ENCODE peak calls at places on chromosomes 1 and 21, in seven cellular contexts. Y is BJ; K is HFFc6; W is DMS79; B is AG20443; I is IMR-90; O is stimulated activated CD4-positive, alpha-beta T cell treated with anti-CD3 and anti-CD28 coated beads, Interleukin-15, amount 100 ng/mL, for 48 hours. A is an unnamed sample.

GRCh38 chr1:31759266-31760023 is 4.7 kb downstream of the ADGRB2 start:
- DNase-seq in Y (no peak), K (peak), W (no peak), B (no peak), I (peak), O (no peak), A (no peak)

GRCh38 chr1:65330021-65330420 is 20.7 kb downstream of the DNAJC6 start:
- DNase-seq in Y (no peak), K (no peak), W (no peak), B (no peak), I (no peak), O (no peak), A (no peak)

GRCh38 chr1:25204797-25205441 is 27.4 kb downstream of the SYF2 start:
- DNase-seq in Y (no peak), K (peak), W (peak), B (peak), I (peak), O (no peak), A (peak)

GRCh38 chr1:71081697-71082080 is 854 bp upstream of the ZRANB2 start:
- DNase-seq in Y (no peak), K (no peak), W (no peak), B (no peak), I (no peak), O (no peak), A (peak)

GRCh38 chr1:36211307-36211706 is 12.9 kb upstream of the THRAP3 start:
- DNase-seq in Y (no peak), K (no peak), W (no peak), B (no peak), I (no peak), O (no peak), A (no peak)

GRCh38 chr1:85290826-85291225 is 14.4 kb upstream of the BCL10 start:
- DNase-seq in Y (no peak), K (peak), W (no peak), B (peak), I (no peak), O (no peak), A (no peak)

GRCh38 chr1:25253911-25254310 is 6.7 kb upstream of the RSRP1 start:
- DNase-seq in Y (peak), K (peak), W (no peak), B (peak), I (peak), O (no peak), A (no peak)

GRCh38 chr1:96520542-96520941 is 201.0 kb upstream of the PTBP2 start:
- DNase-seq in Y (no peak), K (no peak), W (no peak), B (peak), I (no peak), O (no peak), A (peak)

GRCh38 chr1:103348136-103348535 is 177.4 kb upstream of the RNPC3 start:
- DNase-seq in Y (no peak), K (no peak), W (no peak), B (no peak), I (no peak), O (no peak), A (no peak)

GRCh38 chr1:23483327-23484252 is at the start of gene ASAP3:
- DNase-seq in Y (no peak), K (peak), W (no peak), B (peak), I (peak), O (no peak), A (peak)

GRCh38 chr1:232166942-232167341 is 463.0 kb downstream of the SIPA1L2 start:
- DNase-seq in Y (no peak), K (no peak), W (no peak), B (no peak), I (no peak), O (no peak), A (no peak)

GRCh38 chr21:15908187-15908586 is 178.4 kb downstream of the USP25 start:
- DNase-seq in Y (no peak), K (no peak), W (no peak), B (no peak), I (peak), O (no peak), A (no peak)

GRCh38 chr1:15501208-15502032 is 22.6 kb downstream of the CASP9 start:
- DNase-seq in Y (no peak), K (no peak), W (peak), B (peak), I (peak), O (peak), A (no peak)

GRCh38 chr1:57506941-57507340 is 83.1 kb upstream of the DAB1 start:
- DNase-seq in Y (no peak), K (no peak), W (no peak), B (no peak), I (no peak), O (no peak), A (no peak)

GRCh38 chr1:55623339-55623738 is 408.2 kb upstream of the USP24 start:
- DNase-seq in Y (no peak), K (no peak), W (no peak), B (no peak), I (peak), O (no peak), A (no peak)

GRCh38 chr1:236239186-236239585 is 42.6 kb downstream of the ERO1B start:
- DNase-seq in Y (no peak), K (no peak), W (no peak), B (no peak), I (peak), O (no peak), A (no peak)

GRCh38 chr1:117067528-117068370 is 7.6 kb downstream of the TTF2 start:
- DNase-seq in Y (no peak), K (peak), W (no peak), B (peak), I (peak), O (no peak), A (peak)

GRCh38 chr1:33239487-33239886 is 16.8 kb upstream of the ZNF362 start:
- DNase-seq in Y (no peak), K (no peak), W (no peak), B (no peak), I (no peak), O (no peak), A (no peak)

GRCh38 chr1:9371391-9371935 is 78.8 kb downstream of the SPSB1 start:
- DNase-seq in Y (peak), K (peak), W (no peak), B (peak), I (peak), O (no peak), A (no peak)

GRCh38 chr1:157001304-157001703 is 44.2 kb downstream of the ARHGEF11 start:
- DNase-seq in Y (no peak), K (peak), W (no peak), B (no peak), I (peak), O (no peak), A (no peak)

GRCh38 chr1:43451157-43451591 is 2.6 kb downstream of the HYI start:
- DNase-seq in Y (no peak), K (no peak), W (no peak), B (no peak), I (no peak), O (no peak), A (no peak)

GRCh38 chr1:214670098-214670497 is 67.1 kb downstream of the CENPF start:
- DNase-seq in Y (no peak), K (no peak), W (no peak), B (no peak), I (peak), O (no peak), A (no peak)

GRCh38 chr1:191669629-191670028 is 488.6 kb upstream of the RGS18 start:
- DNase-seq in Y (no peak), K (no peak), W (no peak), B (no peak), I (peak), O (no peak), A (no peak)

GRCh38 chr1:18200136-18200717 is 92.6 kb downstream of the IGSF21 start:
- DNase-seq in Y (no peak), K (no peak), W (no peak), B (no peak), I (no peak), O (no peak), A (no peak)

GRCh38 chr1:9369964-9370788 is 77.5 kb downstream of the SPSB1 start:
- DNase-seq in Y (no peak), K (no peak), W (no peak), B (no peak), I (no peak), O (no peak), A (no peak)

GRCh38 chr1:228900993-228901392 is 165.7 kb downstream of the RHOU start:
- DNase-seq in Y (no peak), K (no peak), W (no peak), B (no peak), I (no peak), O (no peak), A (no peak)

GRCh38 chr1:96710708-96711477 is 10.7 kb upstream of the PTBP2 start:
- DNase-seq in Y (no peak), K (peak), W (no peak), B (peak), I (peak), O (no peak), A (no peak)

GRCh38 chr1:31830065-31830464 is 14.2 kb upstream of the SPOCD1 start:
- DNase-seq in Y (no peak), K (no peak), W (no peak), B (no peak), I (no peak), O (no peak), A (no peak)

GRCh38 chr1:66834926-66835325 is 33.9 kb upstream of the INSL5 start:
- DNase-seq in Y (no peak), K (no peak), W (no peak), B (no peak), I (no peak), O (no peak), A (no peak)

GRCh38 chr1:165851034-165851658 is 23.7 kb downstream of the UCK2 start:
- DNase-seq in Y (no peak), K (peak), W (no peak), B (peak), I (peak), O (no peak), A (no peak)

GRCh38 chr1:235160965-235161684 is at the start of gene RBM34:
- DNase-seq in Y (peak), K (peak), W (peak), B (peak), I (peak), O (peak), A (peak)

GRCh38 chr1:2110738-2111673 is 60.8 kb downstream of the PRKCZ start:
- DNase-seq in Y (no peak), K (no peak), W (no peak), B (no peak), I (no peak), O (no peak), A (no peak)

GRCh38 chr1:97364086-97364485 is 556.7 kb downstream of the DPYD start:
- DNase-seq in Y (peak), K (peak), W (no peak), B (peak), I (peak), O (no peak), A (no peak)

GRCh38 chr1:187716160-187716559 is 887.4 kb downstream of the PLA2G4A start:
- DNase-seq in Y (no peak), K (no peak), W (no peak), B (no peak), I (no peak), O (no peak), A (no peak)